ENCODE peak calls at places on chromosome 21, in five cellular contexts. V is HuH-7; K is left ventricle myocardium inferior; M is B cell; R is activated CD4-positive, alpha-beta T cell treated with anti-CD3 and anti-CD28 coated beads, Interleukin-2, amount 10 ng/mL, durations not matched to agents 7 days and 5 days. B is an unnamed sample.

GRCh38 chr21:43196789-43197188 is 28.0 kb downstream of the CRYAA start:
- DNase-seq in M (no peak), V (peak), K (no peak), R (no peak), B (no peak)

GRCh38 chr21:30072496-30072895 is 94.1 kb downstream of the CLDN17 start:
- DNase-seq in V (no peak), M (no peak), R (no peak), K (no peak), B (no peak)

GRCh38 chr21:35254752-35255138 is 205.6 kb upstream of the RUNX1 start:
- DNase-seq in R (no peak), V (no peak), M (no peak), K (no peak), B (no peak)

GRCh38 chr21:33364830-33365229 is 38.4 kb upstream of the IFNGR2 start:
- DNase-seq in R (no peak), M (no peak), K (no peak), V (no peak), B (no peak)

GRCh38 chr21:29568020-29568419 is 269.3 kb downstream of the BACH1 start:
- DNase-seq in K (no peak), V (no peak), R (no peak), M (no peak), B (no peak)

GRCh38 chr21:8991088-8991907 is 1530.1 kb upstream of the TPTE start:
- DNase-seq in M (no peak), V (no peak), K (no peak), R (no peak), B (no peak)

GRCh38 chr21:46220847-46221246 is 7.7 kb downstream of the LSS start:
- DNase-seq in M (no peak), K (no peak), V (no peak), R (no peak), B (no peak)

GRCh38 chr21:44866780-44867179 is 6.7 kb downstream of the PTTG1IP start:
- DNase-seq in K (no peak), R (no peak), M (no peak), V (no peak), B (no peak)

GRCh38 chr21:41894922-41895557 is 15.9 kb upstream of the PRDM15 start:
- DNase-seq in R (no peak), K (no peak), V (no peak), M (no peak), B (no peak)

GRCh38 chr21:45822429-45823099 is 159.0 kb upstream of the COL6A1 start:
- DNase-seq in K (no peak), V (no peak), R (no peak), M (no peak), B (no peak)

GRCh38 chr21:28771790-28772501 is 220.7 kb downstream of the LTN1 start:
- DNase-seq in K (no peak), R (no peak), V (no peak), M (no peak), B (no peak)

B was measured in Caco-2.